ENCODE peak calls at places on chromosome 19, in five cellular contexts. H, J, Q, M and O are unnamed samples.

GRCh38 chr19:33242911-33243310 is 17.3 kb upstream of the SLC7A10 start:
- DNase-seq in M (no peak), J (no peak), Q (no peak), H (no peak), O (no peak)

GRCh38 chr19:6744381-6745288 is 5.2 kb downstream of the TRIP10 start:
- DNase-seq in J (no peak), M (peak), Q (peak), H (no peak), O (no peak)

GRCh38 chr19:57803594-57804325 is 11.0 kb downstream of the ZNF552 start:
- DNase-seq in J (peak), M (peak), H (peak), Q (peak), O (no peak)

GRCh38 chr19:38877781-38878574 is at the start of gene RINL:
- DNase-seq in M (no peak), J (no peak), H (peak), Q (no peak), O (no peak)

GRCh38 chr19:16309653-16310052 is 15.0 kb upstream of the KLF2 start:
- DNase-seq in M (no peak), J (no peak), Q (no peak), H (no peak), O (no peak)

GRCh38 chr19:47487551-47488515 is 3.8 kb upstream of the KPTN start:
- DNase-seq in J (no peak), H (no peak), Q (no peak), M (no peak), O (no peak)

GRCh38 chr19:36059180-36059910 is 4.6 kb downstream of the WDR62 start:
- DNase-seq in M (no peak), J (no peak), Q (no peak), H (no peak), O (no peak)

GRCh38 chr19:46898731-46899130 is 37.9 kb downstream of the ARHGAP35 start:
- DNase-seq in H (no peak), J (no peak), M (peak), Q (no peak), O (no peak)

GRCh38 chr19:45884682-45885555 is 1.0 kb downstream of the IRF2BP1 start:
- DNase-seq in M (no peak), H (peak), J (no peak), Q (no peak), O (no peak)

GRCh38 chr19:28456264-28456663 is 756.7 kb downstream of the UQCRFS1 start:
- DNase-seq in M (no peak), Q (no peak), J (no peak), H (no peak), O (no peak)
- H2BK12ac ChIP-seq in M (no peak), Q (no peak), J (no peak), H (no peak), O (no peak)

DNA sequence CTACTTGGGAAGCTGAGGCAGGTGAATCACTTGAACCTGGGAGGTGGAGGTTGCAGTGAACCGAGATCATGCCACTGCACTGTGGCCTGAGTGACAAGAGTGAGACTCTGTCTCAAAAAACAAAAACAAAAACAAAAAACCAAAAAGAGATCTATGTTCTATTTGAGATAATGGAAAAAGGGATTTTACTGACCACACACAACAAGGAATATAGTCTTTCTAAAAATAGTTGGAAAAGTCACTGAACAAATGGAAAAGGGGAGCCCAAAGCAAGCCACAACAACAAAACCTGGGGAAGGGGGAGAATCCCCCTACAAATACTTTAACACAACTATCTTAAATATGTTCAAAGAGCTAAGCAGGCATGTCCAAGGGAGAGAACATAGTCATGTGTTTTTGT is 37.3 kb downstream of the ZNF558 start:
- DNase-seq in M (no peak), H (no peak), J (no peak), Q (no peak), O (no peak)
- H2BK12ac ChIP-seq in M (no peak), H (no peak), J (no peak), Q (no peak), O (no peak)

GRCh38 chr19:9857076-9857721 is 22.1 kb downstream of the PIN1 start:
- DNase-seq in J (no peak), M (no peak), Q (no peak), H (no peak), O (no peak)

GRCh38 chr19:9857920-9858746 is 23.0 kb downstream of the PIN1 start:
- DNase-seq in Q (no peak), H (no peak), J (no peak), M (no peak), O (no peak)

GRCh38 chr19:9856609-9857008 is 21.5 kb downstream of the PIN1 start:
- DNase-seq in J (no peak), M (no peak), H (no peak), Q (no peak), O (no peak)

GRCh38 chr19:9850235-9850959 is 15.3 kb downstream of the PIN1 start:
- DNase-seq in H (no peak), J (no peak), Q (no peak), M (no peak), O (no peak)

GRCh38 chr19:9854282-9854846 is 19.2 kb downstream of the PIN1 start:
- DNase-seq in M (no peak), Q (no peak), J (no peak), H (no peak), O (no peak)
- H2BK12ac ChIP-seq in M (no peak), Q (no peak), J (no peak), H (no peak), O (no peak)

GRCh38 chr19:5045956-5046338 is 77.0 kb downstream of the KDM4B start:
- DNase-seq in M (no peak), J (no peak), Q (no peak), H (no peak), O (no peak)
- H2BK12ac ChIP-seq in M (no peak), J (no peak), Q (no peak), H (no peak), O (no peak)

DNA sequence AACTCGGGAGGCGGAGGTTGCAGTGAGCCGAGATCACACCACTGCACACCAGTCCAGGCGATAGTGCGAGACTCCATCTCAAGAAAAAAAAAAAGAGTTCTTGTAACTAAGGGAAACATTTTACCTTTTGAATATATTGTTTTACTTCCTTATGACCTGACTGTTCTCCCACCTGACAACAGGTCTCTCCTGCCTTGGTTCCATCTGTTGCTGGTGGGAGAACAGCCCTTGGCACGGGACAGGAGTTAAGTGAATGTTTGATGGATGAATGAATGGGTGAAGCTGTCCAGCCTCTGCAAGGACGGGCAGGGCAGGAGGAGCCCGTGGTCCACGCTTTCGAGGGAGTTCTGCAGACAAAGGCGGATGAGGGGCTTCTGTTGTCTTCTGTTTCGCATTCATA is 16.3 kb upstream of the CCNE1 start:
- DNase-seq in Q (no peak), H (no peak), M (no peak), J (no peak), O (no peak)
- H2BK12ac ChIP-seq in Q (no peak), H (no peak), M (no peak), J (no peak), O (no peak)

GRCh38 chr19:8028951-8029491 is 23.5 kb upstream of the CCL25 start:
- DNase-seq in M (no peak), Q (peak), H (peak), J (peak), O (no peak)
- H2BK12ac ChIP-seq in M (peak), Q (peak), H (no peak), J (no peak), O (no peak)

GRCh38 chr19:3281026-3281425 is 56.6 kb downstream of the CELF5 start:
- DNase-seq in M (no peak), H (no peak), J (no peak), Q (no peak), O (no peak)
- H2BK12ac ChIP-seq in M (no peak), H (no peak), J (no peak), Q (no peak), O (no peak)